ENCODE peak calls at places on chromosomes 13 and 19, in six cellular contexts. P is EL; O is stimulated activated CD8-positive, alpha-beta memory T cell treated with anti-CD3 and anti-CD28 coated beads, Interleukin-2, amount 100 ng/mL, for 1 hour; C is activated naive CD4-positive, alpha-beta T cell; U is right lobe of liver; R is fibroblast of pulmonary artery. A is an unnamed sample.

GRCh38 chr19:39384839-39385568 is 5.9 kb downstream of the PAF1 start:
- DNase-seq in R (no peak), O (no peak), C (no peak), P (no peak), U (no peak), A (no peak)

GRCh38 chr13:76017861-76018556 is 381.9 kb downstream of the LMO7 start:
- DNase-seq in O (no peak), C (no peak), U (no peak), P (no peak), R (no peak), A (no peak)

GRCh38 chr13:42498521-42498920 is 75.4 kb upstream of the TNFSF11 start:
- DNase-seq in R (no peak), U (no peak), C (no peak), P (no peak), O (no peak), A (no peak)

GRCh38 chr19:27657271-27658051 is 1555.5 kb downstream of the UQCRFS1 start:
- DNase-seq in O (no peak), C (no peak), U (no peak), R (no peak), P (no peak), A (no peak)

GRCh38 chr19:30666301-30666803 is 294.2 kb downstream of the ZNF536 start:
- DNase-seq in R (peak; percentile 29), O (no peak), U (peak; percentile 54), P (peak; percentile 22), C (peak; percentile 23), A (peak; percentile 12)

GRCh38 chr19:42469311-42470239 is 26.8 kb upstream of the CXCL17 start:
- DNase-seq in O (no peak), U (no peak), P (peak; percentile 23), R (peak; percentile 19), C (no peak), A (no peak)

GRCh38 chr13:100314132-100314910 is 225.4 kb downstream of the PCCA start:
- DNase-seq in C (no peak), U (no peak), R (peak; percentile 5), P (no peak), O (no peak), A (no peak)

GRCh38 chr19:35046461-35046860 is 4.9 kb downstream of the HPN start:
- DNase-seq in P (no peak), C (no peak), O (no peak), U (peak; percentile 76), R (no peak), A (no peak)

GRCh38 chr19:28701491-28701890 is 511.5 kb downstream of the UQCRFS1 start:
- DNase-seq in P (peak; percentile 73), C (no peak), R (peak; percentile 25), U (no peak), O (no peak), A (no peak)

GRCh38 chr13:33348366-33348765 is 62.8 kb upstream of the STARD13 start:
- DNase-seq in U (no peak), P (peak; percentile 69), R (peak; percentile 42), C (no peak), O (no peak), A (no peak)

GRCh38 chr19:13154241-13154778 is 4.1 kb downstream of the IER2 start:
- DNase-seq in R (peak; percentile 96), C (peak; percentile 28), U (peak; percentile 97), P (peak; percentile 94), O (no peak), A (no peak)

GRCh38 chr13:46660859-46661258 is 107.9 kb downstream of the LRCH1 start:
- DNase-seq in O (no peak), P (no peak), C (no peak), R (no peak), U (no peak), A (no peak)

GRCh38 chr19:9945319-9945966 is 9.1 kb upstream of the OLFM2 start:
- DNase-seq in R (peak; percentile 98), U (peak; percentile 62), O (no peak), P (peak; percentile 99), C (no peak), A (no peak)

GRCh38 chr19:7862413-7862951 is 11.7 kb downstream of the PRR36 start:
- DNase-seq in P (no peak), U (no peak), O (peak; percentile 23), R (peak; percentile 46), C (peak; percentile 74), A (peak; percentile 62)

GRCh38 chr13:45721203-45721731 is 19.1 kb downstream of the CBY2 start:
- DNase-seq in P (no peak), O (no peak), U (no peak), R (no peak), C (no peak), A (no peak)

GRCh38 chr19:10852098-10852800 is 4.0 kb downstream of the C19orf38 start:
- DNase-seq in C (no peak), U (no peak), O (no peak), R (peak; percentile 50), P (peak; percentile 87), A (no peak)

GRCh38 chr13:36915106-36915505 is 4.9 kb downstream of the SMAD9 start:
- DNase-seq in C (no peak), U (no peak), O (no peak), R (no peak), P (no peak), A (no peak)

GRCh38 chr19:10402441-10403038 is 802 bp downstream of the CDC37 start:
- DNase-seq in C (no peak), R (peak; percentile 55), P (peak; percentile 77), O (no peak), U (no peak), A (no peak)

GRCh38 chr19:33147538-33147937 is 15.6 kb downstream of the WDR88 start:
- DNase-seq in C (no peak), U (no peak), P (no peak), R (no peak), O (no peak), A (no peak)

GRCh38 chr13:42892760-42893159 is 99.3 kb downstream of the EPSTI1 start:
- DNase-seq in R (peak; percentile 81), C (no peak), P (peak; percentile 14), O (no peak), U (no peak), A (no peak)

GRCh38 chr13:112637017-112637801 is 49.3 kb upstream of the TUBGCP3 start:
- DNase-seq in C (no peak), U (no peak), P (no peak), O (no peak), R (no peak), A (no peak)

GRCh38 chr13:24629320-24629719 is 50.9 kb upstream of the ATP12A start:
- DNase-seq in R (no peak), C (no peak), P (no peak), O (no peak), U (no peak), A (no peak)

GRCh38 chr19:49692102-49692599 is 1.2 kb downstream of the CPT1C start:
- DNase-seq in O (no peak), C (no peak), U (no peak), R (no peak), P (no peak), A (no peak)

GRCh38 chr13:110533771-110534670 is 27.5 kb downstream of the RAB20 start:
- DNase-seq in C (no peak), P (no peak), R (no peak), O (no peak), U (no peak), A (no peak)

GRCh38 chr13:85223883-85224656 is 575.1 kb downstream of the SLITRK6 start:
- DNase-seq in P (no peak), U (no peak), O (no peak), C (no peak), R (peak; percentile 31), A (no peak)

GRCh38 chr13:53191091-53191490 is 162.5 kb downstream of the OLFM4 start:
- DNase-seq in C (no peak), R (peak; percentile 4), O (no peak), P (peak; percentile 62), U (no peak), A (no peak)

GRCh38 chr19:10505583-10506229 is 2.5 kb upstream of the KEAP1 start:
- DNase-seq in C (peak; percentile 74), R (peak; percentile 72), U (peak; percentile 71), O (peak; percentile 62), P (peak; percentile 61), A (peak; percentile 79)

A was measured in activated CD4-positive, CD25-positive, alpha-beta regulatory T cell.